ENCODE peak calls at places on chromosomes 13 and 19, in four cellular contexts. Y is WTC11, Q is HepG2, P is K562. X is an unnamed sample.

GRCh38 chr13:111865826-111866225 is 201.1 kb upstream of the SOX1 start:
- DNase-seq in Y (no peak), Q (no peak), P (no peak), X (no peak)

GRCh38 chr13:90568165-90568564 is 779.3 kb upstream of the MIR17HG start:
- DNase-seq in Y (no peak), Q (no peak), P (no peak), X (no peak)

GRCh38 chr19:43674630-43674982 is 4.6 kb upstream of the PLAUR start:
- DNase-seq in Y (no peak), Q (no peak), P (no peak), X (no peak)

GRCh38 chr13:97141564-97142005 is 80.5 kb upstream of the MBNL2 start:
- DNase-seq in Y (peak), Q (peak), P (peak), X (peak)

GRCh38 chr19:44684892-44685847 is 13.8 kb upstream of the CEACAM16 start:
- DNase-seq in Y (no peak), Q (peak), P (peak), X (no peak)

GRCh38 chr19:39916236-39916635 is 18.2 kb downstream of the FCGBP start:
- DNase-seq in Y (no peak), Q (no peak), P (no peak), X (no peak)

GRCh38 chr13:25232937-25233515 is 54.3 kb downstream of the MTMR6 start:
- DNase-seq in Y (no peak), Q (peak), P (peak), X (peak)

GRCh38 chr13:83248751-83249150 is 633.5 kb downstream of the SLITRK1 start:
- DNase-seq in Y (no peak), Q (no peak), P (no peak), X (no peak)

GRCh38 chr19:10076535-10076934 is 9.6 kb upstream of the SHFL start:
- DNase-seq in Y (no peak), Q (no peak), P (no peak), X (no peak)

GRCh38 chr19:13243971-13244370 is 93.8 kb downstream of the IER2 start:
- DNase-seq in Y (no peak), Q (no peak), P (no peak), X (no peak)

GRCh38 chr19:35306473-35307246 is 14.7 kb downstream of the MAG start:
- DNase-seq in Y (peak), Q (peak), P (peak), X (peak)

GRCh38 chr19:27522223-27522622 is 1690.7 kb downstream of the UQCRFS1 start:
- DNase-seq in Y (no peak), Q (no peak), P (no peak), X (no peak)

GRCh38 chr19:48053856-48054255 is 10.0 kb upstream of the CABP5 start:
- DNase-seq in Y (no peak), Q (no peak), P (no peak), X (no peak)

GRCh38 chr13:27605610-27606200 is 14.6 kb downstream of the LNX2 start:
- DNase-seq in Y (no peak), Q (no peak), P (no peak), X (no peak)

DNA sequence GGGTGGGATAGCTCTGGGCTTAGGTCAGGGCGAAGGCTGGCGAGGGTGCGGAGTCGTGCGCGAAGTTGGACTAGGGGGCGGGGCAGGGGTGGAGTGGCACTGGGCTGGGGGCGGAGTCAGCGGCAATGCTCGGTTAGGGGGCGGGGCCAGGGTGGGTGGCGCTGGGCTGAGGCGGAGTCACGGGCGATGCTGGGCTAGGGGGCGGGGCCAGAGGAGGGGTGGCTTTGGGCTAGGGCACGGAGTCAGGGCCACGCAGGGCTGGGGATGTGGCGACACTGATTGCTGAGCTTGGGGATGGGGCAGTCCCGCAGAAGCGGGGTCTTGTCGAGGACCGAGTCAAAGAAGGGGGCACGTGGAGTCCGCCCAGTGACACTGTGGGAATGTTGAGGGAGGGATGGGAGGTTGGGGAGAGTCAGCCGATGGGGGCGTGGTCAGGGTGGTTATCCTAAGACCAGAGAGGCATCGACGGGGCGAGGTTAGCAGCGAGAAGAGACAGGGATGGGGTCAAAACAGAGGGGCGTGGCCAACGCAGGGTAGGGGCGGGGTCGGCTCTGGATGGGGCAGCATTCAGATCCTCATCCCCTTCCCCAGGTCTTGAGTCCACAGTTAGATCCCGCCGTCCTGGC is 8.7 kb downstream of the HOMER3 start:
- DNase-seq in Y (peak), Q (no peak), P (peak), X (peak)
- TF ChIP-seq ELF4 in Y (no peak), Q (no peak), P (peak), X (no peak)

DNA sequence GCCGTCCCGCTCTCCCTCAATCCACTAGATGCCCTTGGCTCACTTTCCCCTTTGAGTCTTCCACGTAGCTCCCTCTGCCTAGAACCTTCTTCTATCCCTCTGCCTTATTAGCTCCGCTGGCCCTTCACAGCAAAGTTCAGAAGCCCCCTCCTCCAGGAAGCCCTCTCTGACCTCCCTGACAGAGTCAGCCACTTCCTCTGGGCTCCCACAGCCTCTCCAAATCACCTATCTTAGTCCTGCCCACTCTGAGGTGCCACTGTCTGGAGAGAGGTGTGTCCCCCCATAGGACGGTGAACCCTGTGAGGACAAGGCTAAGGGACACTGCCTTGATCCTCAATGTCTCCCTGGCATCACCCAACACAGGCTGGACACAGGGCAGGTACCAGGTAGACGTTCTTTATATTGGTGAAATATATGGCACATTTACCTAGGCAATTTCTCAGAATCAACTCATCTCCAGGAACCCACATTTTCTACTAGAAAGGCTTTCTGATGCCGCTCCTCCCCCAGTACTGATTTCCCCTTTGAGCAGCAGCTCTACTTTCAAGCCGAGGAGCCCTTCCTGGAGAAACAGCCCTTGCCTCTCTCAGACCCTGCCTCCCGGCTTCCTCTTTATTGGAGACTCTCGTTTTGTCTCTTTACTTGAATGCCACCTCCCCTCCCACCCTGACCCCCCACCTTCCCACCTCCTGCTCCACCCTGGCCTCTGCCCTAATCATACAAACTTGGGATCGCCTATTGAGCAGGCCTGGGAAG is 3.4 kb upstream of the TGFB1 start:
- DNase-seq in Y (no peak), Q (no peak), P (no peak), X (no peak)
- TF ChIP-seq ELF4 in Y (no peak), Q (no peak), P (no peak), X (no peak)

DNA sequence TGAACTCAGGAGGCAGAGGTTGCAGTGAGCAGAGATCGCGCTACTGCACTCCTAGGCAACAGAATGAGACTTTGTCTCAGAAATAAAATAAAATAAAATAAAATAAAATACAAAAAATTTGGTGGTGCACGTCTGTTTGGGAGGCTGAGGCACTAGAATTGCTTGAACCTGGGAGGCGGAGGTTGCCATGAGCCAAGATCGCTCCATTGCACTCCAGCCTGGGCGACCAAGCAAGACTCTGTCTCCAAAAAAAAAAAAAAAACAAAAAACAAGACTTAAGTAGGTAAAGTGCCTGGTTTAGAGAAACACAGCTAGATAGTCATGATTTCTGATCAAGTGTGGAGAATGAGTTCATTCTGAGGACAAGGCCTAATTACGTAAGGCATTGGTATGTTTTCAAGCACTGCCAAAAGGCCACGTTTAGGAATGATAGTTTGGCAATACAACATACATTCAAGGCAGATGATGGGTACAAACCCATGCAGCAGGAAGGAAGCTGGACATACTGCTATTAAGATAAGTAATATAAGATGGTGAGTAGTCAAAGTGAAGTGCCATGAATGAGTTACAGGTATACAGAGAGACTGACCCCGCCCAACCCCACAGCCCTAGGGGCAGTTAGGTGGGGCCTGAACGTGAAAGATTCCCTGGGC is 4.8 kb upstream of the UCHL3 start:
- DNase-seq in Y (no peak), Q (peak), P (no peak), X (no peak)
- TF ChIP-seq ELF4 in Y (no peak), Q (no peak), P (no peak), X (no peak)

GRCh38 chr19:6679139-6679538 is 9.2 kb upstream of the TNFSF14 start:
- DNase-seq in Y (no peak), Q (no peak), P (no peak), X (no peak)
- TF ChIP-seq ELF4 in Y (no peak), Q (no peak), P (no peak), X (no peak)

DNA sequence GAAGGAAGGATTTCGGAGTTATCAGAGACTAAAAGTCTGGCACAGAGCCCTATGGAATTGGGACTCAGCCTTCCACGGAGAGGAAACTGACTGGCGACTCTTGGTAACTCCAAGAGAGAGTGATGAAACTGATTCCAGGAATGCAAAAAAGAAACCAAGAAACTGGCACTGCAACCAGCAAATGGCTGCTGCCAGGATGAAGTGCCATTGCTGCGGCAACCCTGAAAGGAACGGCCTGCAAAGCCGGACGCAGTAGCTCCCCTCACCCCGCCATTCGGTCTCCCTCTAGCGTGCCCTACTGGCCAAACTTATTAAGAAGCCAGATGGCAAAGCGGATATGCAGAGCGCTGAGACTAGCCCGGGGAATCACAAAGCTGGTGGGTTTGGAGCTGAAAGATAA is 236.0 kb downstream of the PCDH9 start:
- DNase-seq in Y (peak), Q (peak), P (peak), X (peak)
- TF ChIP-seq ELF4 in Y (no peak), Q (no peak), P (no peak), X (no peak)